ENCODE peak calls at places on chromosomes 1 and 21, in four cellular contexts. R is PC-3, C is HL-60, T is cardiac fibroblast. V is an unnamed sample.
A peak's percentile ranks its signal among the peaks of the same experiment; 100 is the strongest.

GRCh38 chr21:38838598-38839369 is 33.1 kb downstream of the ETS2 start:
- DNase-seq in R (no peak), C (no peak), T (no peak), V (no peak)

GRCh38 chr1:198935371-198935921 is 296.6 kb downstream of the PTPRC start:
- DNase-seq in R (peak; percentile 96), C (peak; percentile 90), T (peak; percentile 99), V (peak; percentile 100)

GRCh38 chr1:225454733-225455132 is 26.9 kb upstream of the LBR start:
- DNase-seq in R (peak; percentile 96), C (peak; percentile 41), T (peak; percentile 81), V (peak; percentile 96)

GRCh38 chr1:69081671-69082070 is 486.1 kb upstream of the LRRC7 start:
- DNase-seq in R (no peak), C (no peak), T (no peak), V (no peak)

GRCh38 chr1:20654104-20654690 is 7.0 kb downstream of the DDOST start:
- DNase-seq in R (no peak), C (no peak), T (peak; percentile 22), V (no peak)

GRCh38 chr1:55053265-55053954 is 14.1 kb downstream of the PCSK9 start:
- DNase-seq in R (no peak), C (no peak), T (peak; percentile 12), V (no peak)

GRCh38 chr1:97433520-97434175 is 487.2 kb downstream of the DPYD start:
- DNase-seq in R (peak; percentile 29), C (no peak), T (peak; percentile 89), V (peak; percentile 72)

GRCh38 chr1:223683586-223684487 is 18.3 kb upstream of the CAPN8 start:
- DNase-seq in R (peak; percentile 90), C (peak; percentile 45), T (peak; percentile 66), V (peak; percentile 85)

GRCh38 chr1:228862542-228863505 is 127.5 kb downstream of the RHOU start:
- DNase-seq in R (no peak), C (no peak), T (no peak), V (peak; percentile 22)

GRCh38 chr1:220077887-220078286 is 11.7 kb downstream of the BPNT1 start:
- DNase-seq in R (no peak), C (no peak), T (no peak), V (no peak)

GRCh38 chr1:59322394-59323179 is 25.7 kb downstream of the FGGY start:
- DNase-seq in R (no peak), C (no peak), T (no peak), V (no peak)

GRCh38 chr1:23559985-23560755 is 869 bp upstream of the ID3 start:
- DNase-seq in R (no peak), C (peak; percentile 25), T (peak; percentile 40), V (no peak)

GRCh38 chr1:1004420-1004779 is 4.5 kb upstream of the HES4 start:
- DNase-seq in R (no peak), C (no peak), T (no peak), V (no peak)
- TF ChIP-seq CTCF in R (no peak), C (no peak), T (no peak), V (no peak)

GRCh38 chr1:230084408-230085177 is 17.6 kb downstream of the GALNT2 start:
- DNase-seq in R (peak; percentile 100), C (no peak), T (peak; percentile 98), V (peak; percentile 100)
- TF ChIP-seq CTCF in R (no peak), C (no peak), T (no peak), V (no peak)

GRCh38 chr1:40454873-40455272 is 4.6 kb downstream of the ZFP69B start:
- DNase-seq in R (no peak), C (no peak), T (no peak), V (no peak)

GRCh38 chr1:40451238-40451585 is 936 bp downstream of the ZFP69B start:
- DNase-seq in R (no peak), C (no peak), T (no peak), V (no peak)

GRCh38 chr1:40450491-40451237 is 388 bp downstream of the ZFP69B start:
- DNase-seq in R (peak; percentile 54), C (peak; percentile 8), T (peak; percentile 84), V (peak; percentile 52)

DNA sequence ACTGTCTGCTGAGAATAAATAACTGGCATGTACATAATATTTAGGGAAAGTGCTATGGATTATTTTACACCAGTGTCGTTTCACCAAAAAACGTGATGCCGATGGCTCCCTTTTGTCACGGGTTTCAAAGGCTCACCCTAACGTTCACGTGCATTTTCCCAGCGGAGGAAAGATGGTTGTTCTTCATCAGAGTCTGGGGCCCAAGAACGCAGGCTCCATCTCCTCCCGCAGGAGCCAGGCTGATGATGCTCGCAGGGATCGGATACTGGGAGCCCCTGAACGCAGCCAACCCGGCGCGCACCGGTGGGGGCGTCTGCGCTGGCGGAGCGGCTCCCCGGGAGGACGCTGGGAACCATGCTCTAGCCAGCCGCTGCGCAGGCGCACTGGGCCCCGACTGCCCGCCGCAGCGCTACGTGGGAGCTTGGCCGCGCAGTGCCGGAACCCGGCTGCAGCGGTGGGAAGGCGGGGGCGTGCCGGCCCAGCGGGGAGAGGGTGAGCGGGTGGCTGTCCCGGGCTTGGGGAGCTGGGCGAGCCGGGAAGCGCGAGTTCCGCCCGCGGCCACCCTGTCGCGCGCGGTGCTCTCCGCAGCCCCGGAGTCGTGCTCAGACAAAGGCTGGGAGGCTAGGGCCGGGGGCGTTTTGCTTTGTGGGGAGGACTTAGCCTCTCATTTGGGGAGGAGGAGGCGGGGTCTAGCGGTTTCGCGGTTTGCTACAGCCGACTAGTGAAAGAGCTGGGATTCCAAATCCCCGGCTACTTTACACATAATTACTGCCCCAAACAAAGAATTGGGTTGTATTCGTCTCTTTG is at the start of gene ZFP69B:
- DNase-seq in R (peak; percentile 86), C (peak; percentile 90), T (peak; percentile 90), V (peak; percentile 88)
- TF ChIP-seq CTCF in R (no peak), C (no peak), T (peak; percentile 9), V (no peak)

GRCh38 chr1:152148051-152148450 is 11.0 kb downstream of the RPTN start:
- DNase-seq in R (no peak), C (no peak), T (no peak), V (peak; percentile 26)

GRCh38 chr1:152145789-152146188 is 13.2 kb downstream of the RPTN start:
- DNase-seq in R (no peak), C (no peak), T (no peak), V (no peak)

GRCh38 chr1:152143147-152143845 is 15.7 kb downstream of the RPTN start:
- DNase-seq in R (no peak), C (no peak), T (peak; percentile 32), V (no peak)

GRCh38 chr1:152141971-152142584 is 16.9 kb downstream of the RPTN start:
- DNase-seq in R (peak; percentile 90), C (peak; percentile 46), T (peak; percentile 88), V (peak; percentile 94)
- TF ChIP-seq CTCF in R (peak; percentile 99), C (peak; percentile 60), T (peak; percentile 84), V (peak; percentile 93)

DNA sequence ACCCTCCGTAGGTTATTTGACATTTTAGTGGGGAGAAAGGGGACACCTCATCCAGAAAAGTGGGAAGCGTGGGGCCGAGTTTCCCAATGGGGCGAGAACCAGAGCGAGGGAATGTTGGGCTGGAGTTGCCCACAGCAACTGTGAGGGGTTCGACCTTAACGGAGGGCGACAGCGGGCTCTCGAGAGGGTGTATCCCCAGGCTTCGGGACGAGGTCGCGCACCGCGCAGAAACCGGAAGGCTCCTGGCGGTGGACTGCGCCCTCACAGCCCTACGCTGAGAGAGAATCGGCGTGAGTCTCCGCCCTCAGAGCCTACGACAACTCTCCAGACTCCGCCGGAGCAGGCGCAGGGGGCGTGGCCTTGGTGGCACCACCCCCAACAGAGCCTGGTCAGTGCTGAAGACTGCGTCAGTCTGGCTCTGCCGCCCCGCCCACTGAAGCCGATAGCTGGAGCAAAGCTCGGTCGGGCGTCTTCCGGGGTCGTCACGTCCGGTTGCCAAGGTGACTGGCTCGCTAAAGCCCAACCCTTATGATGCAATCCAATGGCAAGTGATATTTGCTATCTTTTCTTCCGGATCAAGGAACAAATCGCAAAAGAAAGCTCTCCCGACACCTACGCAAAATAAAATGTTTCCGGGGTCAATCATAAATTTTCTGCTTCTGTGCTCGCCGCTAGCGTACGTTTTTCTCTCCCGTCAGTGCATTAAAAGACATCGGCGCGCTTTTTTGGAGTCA is at the start of gene LRIF1:
- DNase-seq in R (peak; percentile 99), C (peak; percentile 100), T (peak; percentile 100), V (peak; percentile 51)
- TF ChIP-seq CTCF in R (peak; percentile 15), C (no peak), T (peak; percentile 63), V (no peak)

GRCh38 chr1:241460098-241460873 is 59.3 kb downstream of the FH start:
- DNase-seq in R (no peak), C (no peak), T (no peak), V (no peak)

GRCh38 chr1:241465673-241466072 is 53.9 kb downstream of the FH start:
- DNase-seq in R (peak; percentile 91), C (no peak), T (peak; percentile 20), V (peak; percentile 65)

GRCh38 chr1:241470361-241470760 is 49.2 kb downstream of the FH start:
- DNase-seq in R (no peak), C (no peak), T (peak; percentile 13), V (no peak)

GRCh38 chr1:241462371-241462770 is 57.2 kb downstream of the FH start:
- DNase-seq in R (no peak), C (no peak), T (peak; percentile 52), V (peak; percentile 99)

DNA sequence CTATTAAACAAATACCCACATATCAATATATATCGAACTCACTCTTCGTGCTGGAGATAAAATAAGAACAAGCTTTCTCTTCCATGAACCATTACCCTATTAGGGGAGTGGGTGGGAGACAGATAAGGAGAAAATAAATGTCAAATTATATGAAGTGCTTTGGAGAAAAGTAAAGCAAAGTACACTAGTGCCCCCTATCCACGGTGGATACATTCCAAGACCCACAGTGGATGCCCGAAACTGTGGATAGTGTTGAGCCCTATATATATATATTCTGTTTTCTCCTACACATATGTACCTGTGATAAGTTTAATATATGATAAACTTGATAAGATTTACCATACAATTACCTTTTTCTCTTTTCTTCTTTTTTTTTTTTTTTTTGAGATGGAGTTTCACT is 54.6 kb downstream of the FH start:
- DNase-seq in R (no peak), C (no peak), T (no peak), V (no peak)
- TF ChIP-seq CTCF in R (peak; percentile 39), C (no peak), T (no peak), V (no peak)

DNA sequence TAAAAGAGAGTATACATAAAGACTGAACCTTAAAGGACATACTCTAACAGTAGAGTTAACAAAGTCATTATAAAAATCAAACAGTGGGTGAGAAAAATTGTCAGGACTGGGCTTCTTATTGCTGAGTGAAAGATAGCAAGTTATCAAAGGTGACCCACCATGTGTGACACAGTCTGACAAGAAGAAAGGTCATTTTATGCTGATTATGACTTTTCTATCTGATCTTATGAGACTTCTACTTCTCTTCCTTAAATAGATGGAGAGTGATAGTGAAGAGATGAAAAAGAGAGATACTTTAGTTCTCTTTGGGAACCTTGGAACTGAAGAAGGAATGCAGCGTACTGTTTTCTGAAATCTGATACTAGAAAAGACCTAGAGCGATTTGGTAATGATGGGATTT is 2157.1 kb downstream of the NCAM2 start:
- DNase-seq in R (no peak), C (no peak), T (no peak), V (no peak)
- TF ChIP-seq CTCF in R (no peak), C (no peak), T (no peak), V (no peak)

V was measured in MCF 10A.